ENCODE peak calls at places on chromosomes 12 and 14, in six cellular contexts. One of them, this sample, is unnamed.

GRCh38 chr12:66644151-66644550 is 34.7 kb downstream of the GRIP1 start:
- DNase-seq in cardiac muscle cell: no peak
- DNase-seq in fibroblast of mammary gland: no peak
- DNase-seq in nephron progenitor cell: no peak
- DNase-seq in fibroblast of pulmonary artery: no peak
- DNase-seq in heart right ventricle: no peak
- DNase-seq in this sample: no peak

GRCh38 chr12:22234561-22234960 is 99.9 kb downstream of the ST8SIA1 start:
- DNase-seq in cardiac muscle cell: no peak
- DNase-seq in fibroblast of mammary gland: peak
- DNase-seq in nephron progenitor cell: no peak
- DNase-seq in fibroblast of pulmonary artery: peak
- DNase-seq in heart right ventricle: no peak
- DNase-seq in this sample: no peak

GRCh38 chr12:93749515-93749914 is 72.3 kb downstream of the CRADD start:
- DNase-seq in cardiac muscle cell: no peak
- DNase-seq in fibroblast of mammary gland: no peak
- DNase-seq in nephron progenitor cell: no peak
- DNase-seq in fibroblast of pulmonary artery: no peak
- DNase-seq in heart right ventricle: no peak
- DNase-seq in this sample: no peak

GRCh38 chr12:98373019-98373554 is 142.3 kb upstream of the TMPO start:
- DNase-seq in cardiac muscle cell: peak
- DNase-seq in fibroblast of mammary gland: peak
- DNase-seq in nephron progenitor cell: peak
- DNase-seq in fibroblast of pulmonary artery: peak
- DNase-seq in heart right ventricle: no peak
- DNase-seq in this sample: peak

GRCh38 chr12:42255221-42255874 is 17.3 kb upstream of the YAF2 start:
- DNase-seq in cardiac muscle cell: no peak
- DNase-seq in fibroblast of mammary gland: no peak
- DNase-seq in nephron progenitor cell: no peak
- DNase-seq in fibroblast of pulmonary artery: no peak
- DNase-seq in heart right ventricle: no peak
- DNase-seq in this sample: no peak

GRCh38 chr14:43165651-43166050 is 1341.4 kb downstream of the FSCB start:
- DNase-seq in cardiac muscle cell: no peak
- DNase-seq in fibroblast of mammary gland: no peak
- DNase-seq in nephron progenitor cell: no peak
- DNase-seq in fibroblast of pulmonary artery: peak
- DNase-seq in heart right ventricle: no peak
- DNase-seq in this sample: no peak

GRCh38 chr14:36177489-36177888 is 967 bp upstream of the PTCSC3 start:
- DNase-seq in cardiac muscle cell: no peak
- DNase-seq in fibroblast of mammary gland: no peak
- DNase-seq in nephron progenitor cell: no peak
- DNase-seq in fibroblast of pulmonary artery: no peak
- DNase-seq in heart right ventricle: no peak
- DNase-seq in this sample: no peak

GRCh38 chr12:66235626-66236281 is 46.7 kb downstream of the IRAK3 start:
- DNase-seq in cardiac muscle cell: no peak
- DNase-seq in fibroblast of mammary gland: peak
- DNase-seq in nephron progenitor cell: no peak
- DNase-seq in fibroblast of pulmonary artery: peak
- DNase-seq in heart right ventricle: no peak
- DNase-seq in this sample: no peak

GRCh38 chr14:92460916-92461579 is 52.5 kb upstream of the RIN3 start:
- DNase-seq in cardiac muscle cell: no peak
- DNase-seq in fibroblast of mammary gland: peak
- DNase-seq in nephron progenitor cell: no peak
- DNase-seq in fibroblast of pulmonary artery: peak
- DNase-seq in heart right ventricle: peak
- DNase-seq in this sample: peak

GRCh38 chr14:103727313-103728000 is 11.8 kb downstream of the ZFYVE21 start:
- DNase-seq in cardiac muscle cell: no peak
- DNase-seq in fibroblast of mammary gland: no peak
- DNase-seq in nephron progenitor cell: no peak
- DNase-seq in fibroblast of pulmonary artery: no peak
- DNase-seq in heart right ventricle: no peak
- DNase-seq in this sample: no peak

GRCh38 chr12:3147260-3147659 is 70.1 kb downstream of the TSPAN9 start:
- DNase-seq in cardiac muscle cell: no peak
- DNase-seq in fibroblast of mammary gland: no peak
- DNase-seq in nephron progenitor cell: no peak
- DNase-seq in fibroblast of pulmonary artery: no peak
- DNase-seq in heart right ventricle: no peak
- DNase-seq in this sample: no peak

GRCh38 chr14:39219075-39219499 is 14.6 kb upstream of the MIA2 start:
- DNase-seq in cardiac muscle cell: no peak
- DNase-seq in fibroblast of mammary gland: peak
- DNase-seq in nephron progenitor cell: no peak
- DNase-seq in fibroblast of pulmonary artery: peak
- DNase-seq in heart right ventricle: no peak
- DNase-seq in this sample: peak

GRCh38 chr12:89642959-89643358 is 65.7 kb downstream of the ATP2B1 start:
- DNase-seq in cardiac muscle cell: no peak
- DNase-seq in fibroblast of mammary gland: no peak
- DNase-seq in nephron progenitor cell: no peak
- DNase-seq in fibroblast of pulmonary artery: no peak
- DNase-seq in heart right ventricle: no peak
- DNase-seq in this sample: no peak

GRCh38 chr14:26276757-26277156 is 321.1 kb downstream of the NOVA1 start:
- DNase-seq in cardiac muscle cell: peak
- DNase-seq in fibroblast of mammary gland: peak
- DNase-seq in nephron progenitor cell: peak
- DNase-seq in fibroblast of pulmonary artery: no peak
- DNase-seq in heart right ventricle: no peak
- DNase-seq in this sample: no peak
- TF ChIP-seq CTCF in cardiac muscle cell: no peak
- TF ChIP-seq CTCF in fibroblast of mammary gland: peak
- TF ChIP-seq CTCF in nephron progenitor cell: peak
- TF ChIP-seq CTCF in fibroblast of pulmonary artery: peak
- TF ChIP-seq CTCF in heart right ventricle: no peak
- TF ChIP-seq CTCF in this sample: no peak

DNA sequence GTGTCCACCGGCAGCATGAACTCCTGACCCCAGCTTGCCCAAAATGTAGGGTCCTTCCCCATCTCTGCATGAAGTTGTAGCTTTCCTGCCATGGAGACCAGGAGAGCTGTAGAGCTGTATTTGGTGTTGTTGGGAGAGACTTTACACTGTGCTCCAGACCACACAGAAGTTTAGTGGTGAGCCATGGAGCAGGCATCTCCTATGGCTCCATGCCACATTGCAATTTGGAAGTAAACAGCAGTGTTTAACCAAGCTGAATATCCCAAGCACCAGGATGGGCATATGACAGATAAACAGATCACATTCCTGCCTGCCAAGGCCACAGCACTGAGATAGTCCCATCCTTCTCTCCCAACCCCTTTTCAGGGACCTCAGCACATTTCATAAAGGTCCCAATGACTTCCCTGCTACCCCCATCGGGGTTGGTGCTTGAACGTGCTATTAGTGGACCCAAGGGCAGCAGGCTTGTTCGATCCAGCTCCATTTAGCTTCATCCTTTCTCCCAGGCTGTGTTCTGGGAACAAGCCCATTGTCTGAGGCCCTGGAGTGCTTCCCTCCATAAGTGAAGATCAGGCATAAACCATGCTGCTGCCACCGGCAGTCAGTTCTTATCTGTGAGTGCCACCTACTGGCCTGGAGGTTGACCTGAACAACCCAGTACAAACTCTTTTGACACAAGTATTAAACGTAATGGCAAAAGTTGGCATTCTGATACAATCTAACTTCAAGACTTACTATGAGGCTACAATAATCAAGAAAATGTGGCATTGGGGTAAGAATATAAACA is 172.3 kb upstream of the ATXN7L3B start:
- DNase-seq in cardiac muscle cell: peak
- DNase-seq in fibroblast of mammary gland: peak
- DNase-seq in nephron progenitor cell: peak
- DNase-seq in fibroblast of pulmonary artery: peak
- DNase-seq in heart right ventricle: no peak
- DNase-seq in this sample: peak
- TF ChIP-seq CTCF in cardiac muscle cell: peak
- TF ChIP-seq CTCF in fibroblast of mammary gland: peak
- TF ChIP-seq CTCF in nephron progenitor cell: no peak
- TF ChIP-seq CTCF in fibroblast of pulmonary artery: peak
- TF ChIP-seq CTCF in heart right ventricle: no peak
- TF ChIP-seq CTCF in this sample: peak

GRCh38 chr12:60935981-60936761 is 1324.0 kb upstream of the USP15 start:
- DNase-seq in cardiac muscle cell: no peak
- DNase-seq in fibroblast of mammary gland: no peak
- DNase-seq in nephron progenitor cell: no peak
- DNase-seq in fibroblast of pulmonary artery: no peak
- DNase-seq in heart right ventricle: no peak
- DNase-seq in this sample: no peak
- TF ChIP-seq CTCF in cardiac muscle cell: no peak
- TF ChIP-seq CTCF in fibroblast of mammary gland: no peak
- TF ChIP-seq CTCF in nephron progenitor cell: no peak
- TF ChIP-seq CTCF in fibroblast of pulmonary artery: no peak
- TF ChIP-seq CTCF in heart right ventricle: no peak
- TF ChIP-seq CTCF in this sample: no peak

GRCh38 chr12:12704593-12705230 is 8.7 kb upstream of the GPR19 start:
- DNase-seq in cardiac muscle cell: peak
- DNase-seq in fibroblast of mammary gland: peak
- DNase-seq in nephron progenitor cell: peak
- DNase-seq in fibroblast of pulmonary artery: peak
- DNase-seq in heart right ventricle: peak
- DNase-seq in this sample: peak
- TF ChIP-seq CTCF in cardiac muscle cell: peak
- TF ChIP-seq CTCF in fibroblast of mammary gland: peak
- TF ChIP-seq CTCF in nephron progenitor cell: peak
- TF ChIP-seq CTCF in fibroblast of pulmonary artery: peak
- TF ChIP-seq CTCF in heart right ventricle: peak
- TF ChIP-seq CTCF in this sample: peak

GRCh38 chr14:45868863-45869262 is 615.9 kb upstream of the MIS18BP1 start:
- DNase-seq in cardiac muscle cell: no peak
- DNase-seq in fibroblast of mammary gland: no peak
- DNase-seq in nephron progenitor cell: no peak
- DNase-seq in fibroblast of pulmonary artery: no peak
- DNase-seq in heart right ventricle: no peak
- DNase-seq in this sample: no peak
- TF ChIP-seq CTCF in cardiac muscle cell: no peak
- TF ChIP-seq CTCF in fibroblast of mammary gland: no peak
- TF ChIP-seq CTCF in nephron progenitor cell: no peak
- TF ChIP-seq CTCF in fibroblast of pulmonary artery: no peak
- TF ChIP-seq CTCF in heart right ventricle: no peak
- TF ChIP-seq CTCF in this sample: no peak

This sample was measured in HFFc6.